ENCODE peak calls at places on chromosome 18, in five cellular contexts. L is SK-N-SH, M is DND-41, P is uterus, W is prostate gland. T is an unnamed sample. For H3K4me1, the result is how much of the 10 kb centered on the place peaks cover.

GRCh38 chr18:13553449-13553848 is 172.9 kb downstream of the FAM210A start:
- DNase-seq in L (no peak), M (no peak), P (peak), W (no peak), T (peak)

GRCh38 chr18:48915621-48916425 is 34.9 kb downstream of the SMAD7 start:
- DNase-seq in L (no peak), M (no peak), P (peak), W (no peak), T (no peak)

GRCh38 chr18:26771524-26771923 is 94.0 kb downstream of the AQP4 start:
- DNase-seq in L (no peak), M (peak), P (no peak), W (no peak), T (no peak)

GRCh38 chr18:26227051-26227672 is 917 bp downstream of the TAF4B start:
- DNase-seq in L (no peak), M (peak), P (peak), W (no peak), T (no peak)

GRCh38 chr18:79732721-79733025 is 53.1 kb downstream of the CTDP1 start:
- DNase-seq in L (no peak), M (no peak), P (no peak), W (no peak), T (no peak)

GRCh38 chr18:6546229-6546628 is 131.5 kb upstream of the L3MBTL4 start:
- DNase-seq in L (no peak), M (no peak), P (no peak), W (peak), T (no peak)

GRCh38 chr18:3689091-3689490 is 239.1 kb downstream of the TGIF1 start:
- DNase-seq in L (no peak), M (no peak), P (no peak), W (no peak), T (no peak)

GRCh38 chr18:77203071-77203470 is 46.6 kb upstream of the GALR1 start:
- DNase-seq in L (no peak), M (peak), P (no peak), W (no peak), T (no peak)

GRCh38 chr18:37426536-37427080 is 139.0 kb downstream of the CELF4 start:
- DNase-seq in L (no peak), M (no peak), P (no peak), W (no peak), T (no peak)

GRCh38 chr18:57516068-57516467 is 70.4 kb downstream of the FECH start:
- DNase-seq in L (no peak), M (no peak), P (no peak), W (no peak), T (no peak)

GRCh38 chr18:42038936-42039335 is 83.9 kb downstream of the PIK3C3 start:
- DNase-seq in L (no peak), M (no peak), P (no peak), W (no peak), T (no peak)

GRCh38 chr18:76006151-76006550 is 488.9 kb downstream of the ZNF516 start:
- DNase-seq in L (no peak), M (no peak), P (no peak), W (no peak), T (no peak)

GRCh38 chr18:74994502-74995403 is 214.2 kb downstream of the PTGR3 start:
- DNase-seq in L (no peak), M (no peak), P (no peak), W (no peak), T (peak)

GRCh38 chr18:24103622-24104021 is 35.2 kb upstream of the CABYR start:
- DNase-seq in L (peak), M (no peak), P (no peak), W (no peak), T (no peak)

GRCh38 chr18:23992119-23992940 is 22.2 kb upstream of the TTC39C start:
- DNase-seq in L (peak), M (no peak), P (no peak), W (peak), T (no peak)

GRCh38 chr18:3140342-3140741 is 79.4 kb downstream of the MYOM1 start:
- DNase-seq in L (no peak), M (no peak), P (no peak), W (no peak), T (no peak)

GRCh38 chr18:46166261-46166970 is 62.2 kb downstream of the HAUS1 start:
- DNase-seq in L (no peak), M (no peak), P (no peak), W (no peak), T (no peak)

GRCh38 chr18:46164920-46165319 is 60.7 kb downstream of the HAUS1 start:
- DNase-seq in L (no peak), M (no peak), P (no peak), W (no peak), T (no peak)

GRCh38 chr18:46171331-46171730 is 67.1 kb downstream of the HAUS1 start:
- DNase-seq in L (no peak), M (no peak), P (no peak), W (no peak), T (no peak)

GRCh38 chr18:46169464-46169941 is 65.3 kb downstream of the HAUS1 start:
- DNase-seq in L (no peak), M (no peak), P (no peak), W (no peak), T (no peak)

DNA sequence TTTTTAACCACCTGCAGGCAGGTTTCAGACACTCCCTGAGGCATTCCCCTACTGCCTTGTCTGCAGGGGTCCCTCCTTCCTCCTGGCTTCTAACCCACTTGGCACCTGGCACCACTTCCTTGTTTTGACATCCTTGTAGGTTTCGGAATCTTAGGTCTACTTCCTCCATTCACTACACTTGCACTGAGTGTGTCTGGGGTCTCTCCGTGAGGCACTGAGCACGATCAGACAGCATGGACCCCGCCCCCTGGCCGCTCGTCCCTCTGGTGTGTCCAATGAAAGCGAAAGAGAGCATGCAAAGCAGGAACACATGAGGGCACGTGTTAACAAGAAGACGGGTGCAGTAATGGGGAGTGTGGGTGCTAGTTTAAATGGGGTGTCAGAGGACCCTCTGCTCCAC is 63.8 kb downstream of the HAUS1 start:
- DNase-seq in L (no peak), M (no peak), P (no peak), W (no peak), T (no peak)
- H3K27ac ChIP-seq in L (no peak), M (no peak), P (no peak), W (no peak), T (no peak)

GRCh38 chr18:22913861-22914260 is 19.3 kb upstream of the RBBP8 start:
- DNase-seq in L (no peak), M (no peak), P (no peak), W (peak), T (no peak)
- H3K4me3 ChIP-seq in L (no peak), M (no peak), P (no peak), W (peak), T (no peak)

GRCh38 chr18:9150116-9150515 is 13.5 kb downstream of the ANKRD12 start:
- DNase-seq in L (no peak), M (no peak), P (no peak), W (no peak), T (no peak)
- H3K4me1 ChIP-seq in L (under half), M (under half), P (under half), W (under half), T (half or more)

GRCh38 chr18:29181151-29181901 is 1004.4 kb upstream of the CDH2 start:
- DNase-seq in L (no peak), M (no peak), P (peak), W (no peak), T (no peak)
- H3K27ac ChIP-seq in L (peak), M (no peak), P (peak), W (no peak), T (no peak)